ENCODE peak calls at places on chromosome 1, in five cellular contexts. One of them, this sample, is unnamed.

GRCh38 chr1:111735858-111736544 is 3.2 kb downstream of the INKA2 start:
- DNase-seq in foreskin fibroblast: peak; percentile 55
- DNase-seq in fibroblast of villous mesenchyme: peak; percentile 35
- DNase-seq in heart left ventricle: no peak
- DNase-seq in fibroblast of lung: peak; percentile 26
- DNase-seq in this sample: no peak

GRCh38 chr1:203765029-203765837 is at the start of gene LAX1:
- DNase-seq in fibroblast of villous mesenchyme: no peak
- DNase-seq in foreskin fibroblast: no peak
- DNase-seq in fibroblast of lung: no peak
- DNase-seq in heart left ventricle: no peak
- DNase-seq in this sample: no peak

GRCh38 chr1:167013124-167013900 is 24.2 kb downstream of the MAEL start:
- DNase-seq in fibroblast of lung: no peak
- DNase-seq in foreskin fibroblast: no peak
- DNase-seq in fibroblast of villous mesenchyme: no peak
- DNase-seq in heart left ventricle: no peak
- DNase-seq in this sample: no peak

GRCh38 chr1:180530501-180530900 is 28.1 kb upstream of the ACBD6 start:
- DNase-seq in foreskin fibroblast: peak; percentile 22
- DNase-seq in fibroblast of villous mesenchyme: peak; percentile 52
- DNase-seq in fibroblast of lung: peak; percentile 94
- DNase-seq in heart left ventricle: peak; percentile 43
- DNase-seq in this sample: no peak

GRCh38 chr1:155012052-155012546 is 9.5 kb downstream of the ZBTB7B start:
- DNase-seq in heart left ventricle: peak; percentile 72
- DNase-seq in fibroblast of lung: peak; percentile 28
- DNase-seq in foreskin fibroblast: peak; percentile 92
- DNase-seq in fibroblast of villous mesenchyme: peak; percentile 86
- DNase-seq in this sample: peak; percentile 65

GRCh38 chr1:63487336-63488065 is 35.5 kb downstream of the ITGB3BP start:
- DNase-seq in fibroblast of villous mesenchyme: peak; percentile 86
- DNase-seq in fibroblast of lung: peak; percentile 39
- DNase-seq in heart left ventricle: no peak
- DNase-seq in foreskin fibroblast: peak; percentile 49
- DNase-seq in this sample: no peak

GRCh38 chr1:202282596-202283283 is 59.0 kb downstream of the UBE2T start:
- DNase-seq in fibroblast of lung: peak; percentile 16
- DNase-seq in heart left ventricle: no peak
- DNase-seq in fibroblast of villous mesenchyme: no peak
- DNase-seq in foreskin fibroblast: peak; percentile 14
- DNase-seq in this sample: no peak

GRCh38 chr1:206734499-206735142 is 36.0 kb upstream of the IL19 start:
- DNase-seq in heart left ventricle: no peak
- DNase-seq in fibroblast of villous mesenchyme: peak; percentile 34
- DNase-seq in fibroblast of lung: no peak
- DNase-seq in foreskin fibroblast: peak; percentile 68
- DNase-seq in this sample: peak; percentile 62

GRCh38 chr1:30974536-30974935 is 66.0 kb upstream of the SDC3 start:
- DNase-seq in heart left ventricle: no peak
- DNase-seq in foreskin fibroblast: no peak
- DNase-seq in fibroblast of lung: no peak
- DNase-seq in fibroblast of villous mesenchyme: no peak
- DNase-seq in this sample: no peak

GRCh38 chr1:2985694-2986548 is 35.3 kb upstream of the ACTRT2 start:
- DNase-seq in heart left ventricle: no peak
- DNase-seq in fibroblast of lung: no peak
- DNase-seq in foreskin fibroblast: no peak
- DNase-seq in fibroblast of villous mesenchyme: no peak
- DNase-seq in this sample: no peak

GRCh38 chr1:156647351-156647750 is 5.4 kb downstream of the BCAN start:
- DNase-seq in foreskin fibroblast: no peak
- DNase-seq in fibroblast of villous mesenchyme: no peak
- DNase-seq in fibroblast of lung: no peak
- DNase-seq in heart left ventricle: no peak
- DNase-seq in this sample: no peak

GRCh38 chr1:27607239-27607804 is 3.4 kb upstream of the AHDC1 start:
- DNase-seq in heart left ventricle: no peak
- DNase-seq in fibroblast of lung: no peak
- DNase-seq in fibroblast of villous mesenchyme: peak; percentile 62
- DNase-seq in foreskin fibroblast: no peak
- DNase-seq in this sample: no peak

GRCh38 chr1:96820111-96820510 is 98.5 kb downstream of the PTBP2 start:
- DNase-seq in foreskin fibroblast: no peak
- DNase-seq in heart left ventricle: no peak
- DNase-seq in fibroblast of lung: peak; percentile 7
- DNase-seq in fibroblast of villous mesenchyme: no peak
- DNase-seq in this sample: no peak

GRCh38 chr1:116731439-116731838 is 22.8 kb upstream of the CD2 start:
- DNase-seq in heart left ventricle: no peak
- DNase-seq in fibroblast of villous mesenchyme: no peak
- DNase-seq in foreskin fibroblast: no peak
- DNase-seq in fibroblast of lung: no peak
- DNase-seq in this sample: no peak

DNA sequence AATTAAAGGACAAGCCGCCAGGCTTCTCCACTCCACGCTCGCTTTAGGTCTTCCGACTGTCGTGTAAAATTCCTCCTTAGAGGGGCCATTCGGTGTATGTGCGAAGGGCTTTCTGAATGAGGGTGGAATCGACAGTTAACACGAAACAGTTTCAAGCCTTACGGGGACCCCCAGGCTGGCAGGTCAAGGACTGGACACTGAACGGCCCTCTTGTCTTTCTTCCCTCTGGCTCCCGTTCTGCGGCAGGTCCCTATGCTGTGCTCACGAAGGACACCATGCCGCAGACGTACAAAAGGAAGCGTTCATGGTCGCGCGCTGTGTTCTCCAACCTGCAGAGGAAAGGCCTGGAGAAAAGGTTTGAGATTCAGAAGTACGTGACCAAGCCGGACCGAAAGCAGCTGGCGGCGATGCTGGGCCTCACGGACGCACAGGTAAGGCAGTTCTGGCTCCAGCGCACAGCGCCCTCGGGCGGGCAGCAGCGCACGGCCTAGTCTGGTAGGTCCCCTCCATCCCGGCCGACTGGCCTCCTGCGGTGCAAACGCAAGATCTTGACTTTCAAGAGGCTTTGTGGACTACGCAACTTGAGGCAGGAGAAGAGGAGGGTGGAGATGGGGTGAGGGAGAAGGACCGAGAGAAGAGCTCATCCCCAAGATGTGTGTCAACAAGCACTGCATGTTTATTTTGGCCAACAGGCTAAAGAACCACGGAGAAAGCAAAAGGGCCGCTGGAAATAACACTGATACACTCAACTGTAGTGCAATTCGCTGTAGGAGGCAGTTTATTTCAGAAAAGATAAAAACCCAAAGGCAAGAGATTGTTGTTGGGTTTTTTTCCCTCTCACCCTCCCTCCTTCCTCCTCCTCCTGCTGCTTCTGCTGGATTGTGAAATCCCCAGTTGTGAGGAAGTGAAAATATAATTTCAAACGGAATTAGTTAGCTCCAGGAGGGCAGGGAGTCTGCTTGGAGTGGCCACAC is 3.0 kb downstream of the HLX start:
- DNase-seq in fibroblast of lung: no peak
- DNase-seq in fibroblast of villous mesenchyme: peak; percentile 77
- DNase-seq in heart left ventricle: no peak
- DNase-seq in foreskin fibroblast: peak; percentile 62
- DNase-seq in this sample: no peak
- TF ChIP-seq CTCF in fibroblast of lung: peak; percentile 48
- TF ChIP-seq CTCF in fibroblast of villous mesenchyme: peak; percentile 7
- TF ChIP-seq CTCF in heart left ventricle: peak; percentile 23
- TF ChIP-seq CTCF in foreskin fibroblast: no peak
- TF ChIP-seq CTCF in this sample: no peak

GRCh38 chr1:223319373-223319772 is 44.6 kb downstream of the SUSD4 start:
- DNase-seq in fibroblast of villous mesenchyme: no peak
- DNase-seq in fibroblast of lung: no peak
- DNase-seq in heart left ventricle: no peak
- DNase-seq in foreskin fibroblast: no peak
- DNase-seq in this sample: no peak
- H3K4me3 ChIP-seq in fibroblast of villous mesenchyme: no peak overlapping the region
- H3K4me3 ChIP-seq in fibroblast of lung: no peak overlapping the region
- H3K4me3 ChIP-seq in heart left ventricle: no peak overlapping the region
- H3K4me3 ChIP-seq in foreskin fibroblast: no peak overlapping the region
- H3K4me3 ChIP-seq in this sample: no peak overlapping the region

GRCh38 chr1:7953850-7954609 is 7.5 kb upstream of the PARK7 start:
- DNase-seq in fibroblast of lung: peak; percentile 88
- DNase-seq in heart left ventricle: peak; percentile 99
- DNase-seq in fibroblast of villous mesenchyme: peak; percentile 92
- DNase-seq in foreskin fibroblast: peak; percentile 96
- DNase-seq in this sample: peak; percentile 98
- TF ChIP-seq CTCF in fibroblast of lung: no peak
- TF ChIP-seq CTCF in heart left ventricle: no peak
- TF ChIP-seq CTCF in fibroblast of villous mesenchyme: no peak
- TF ChIP-seq CTCF in foreskin fibroblast: no peak
- TF ChIP-seq CTCF in this sample: no peak

GRCh38 chr1:231272880-231273279 is 31.9 kb downstream of the GNPAT start:
- DNase-seq in heart left ventricle: no peak
- DNase-seq in fibroblast of lung: peak; percentile 65
- DNase-seq in fibroblast of villous mesenchyme: peak; percentile 39
- DNase-seq in foreskin fibroblast: peak; percentile 18
- DNase-seq in this sample: no peak
- H3K4me3 ChIP-seq in heart left ventricle: no peak overlapping the region
- H3K4me3 ChIP-seq in fibroblast of lung: no peak overlapping the region
- H3K4me3 ChIP-seq in fibroblast of villous mesenchyme: no peak overlapping the region
- H3K4me3 ChIP-seq in foreskin fibroblast: no peak overlapping the region
- H3K4me3 ChIP-seq in this sample: no peak overlapping the region

DNA sequence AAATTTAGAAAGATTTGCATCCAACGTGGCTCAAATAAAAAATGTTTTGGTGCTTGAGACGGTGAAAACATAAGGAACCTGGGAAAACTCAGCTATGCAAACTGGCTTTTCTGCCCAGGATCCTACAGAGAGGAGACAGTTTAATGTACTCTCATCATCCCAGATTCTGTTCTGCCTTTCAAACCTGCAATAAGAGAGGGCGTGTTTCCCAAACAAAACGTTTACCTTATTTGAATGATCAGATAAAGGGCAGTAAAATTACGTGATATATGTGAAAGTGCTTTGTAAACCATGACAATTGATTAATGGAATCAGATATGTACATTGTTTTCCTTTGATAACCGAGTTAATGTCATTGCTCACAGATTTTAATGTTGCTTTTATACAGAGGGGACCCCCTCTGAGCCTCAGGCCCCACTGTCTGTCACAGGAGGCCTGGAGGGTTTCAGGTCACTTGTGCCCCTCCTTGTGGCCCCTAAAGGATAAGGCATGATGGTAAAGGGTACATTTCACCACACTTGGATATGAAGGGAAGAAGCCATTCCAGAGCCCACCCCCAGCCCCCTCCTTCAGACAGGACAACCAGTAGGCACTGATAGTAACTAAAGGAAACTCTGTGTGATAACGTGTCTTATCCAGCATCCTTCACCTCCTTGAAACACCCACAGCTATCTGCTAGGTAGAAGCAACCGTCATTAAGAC is 157.6 kb downstream of the EDEM3 start:
- DNase-seq in fibroblast of villous mesenchyme: no peak
- DNase-seq in foreskin fibroblast: no peak
- DNase-seq in heart left ventricle: no peak
- DNase-seq in fibroblast of lung: no peak
- DNase-seq in this sample: no peak
- TF ChIP-seq CTCF in fibroblast of villous mesenchyme: peak; percentile 25
- TF ChIP-seq CTCF in foreskin fibroblast: no peak
- TF ChIP-seq CTCF in heart left ventricle: no peak
- TF ChIP-seq CTCF in fibroblast of lung: no peak
- TF ChIP-seq CTCF in this sample: no peak

DNA sequence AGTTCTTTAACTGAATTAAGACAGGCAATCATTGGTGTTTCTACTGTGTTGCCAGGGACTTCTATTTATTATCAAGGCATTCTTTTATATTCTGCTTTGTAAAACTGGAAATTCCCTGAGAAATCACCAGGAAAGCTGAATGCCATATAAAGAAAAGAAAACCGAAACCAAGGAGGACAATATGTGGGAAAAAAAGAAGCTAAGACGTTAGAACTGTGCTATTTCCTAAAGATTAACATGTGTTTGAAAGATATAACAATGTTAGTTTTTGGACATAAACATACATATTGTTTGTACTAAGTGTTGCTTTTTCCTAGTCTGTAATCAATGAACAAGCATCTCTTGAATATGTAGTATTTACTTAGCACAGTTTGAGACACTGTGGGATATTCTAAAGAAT is 47.2 kb downstream of the EXTL2 start:
- DNase-seq in foreskin fibroblast: no peak
- DNase-seq in fibroblast of villous mesenchyme: peak; percentile 44
- DNase-seq in heart left ventricle: no peak
- DNase-seq in fibroblast of lung: peak; percentile 29
- DNase-seq in this sample: no peak
- H3K4me3 ChIP-seq in foreskin fibroblast: no peak overlapping the region
- H3K4me3 ChIP-seq in fibroblast of villous mesenchyme: no peak overlapping the region
- H3K4me3 ChIP-seq in heart left ventricle: peak overlapping the region; percentile 39
- H3K4me3 ChIP-seq in fibroblast of lung: peak overlapping the region; percentile 46
- H3K4me3 ChIP-seq in this sample: no peak overlapping the region

DNA sequence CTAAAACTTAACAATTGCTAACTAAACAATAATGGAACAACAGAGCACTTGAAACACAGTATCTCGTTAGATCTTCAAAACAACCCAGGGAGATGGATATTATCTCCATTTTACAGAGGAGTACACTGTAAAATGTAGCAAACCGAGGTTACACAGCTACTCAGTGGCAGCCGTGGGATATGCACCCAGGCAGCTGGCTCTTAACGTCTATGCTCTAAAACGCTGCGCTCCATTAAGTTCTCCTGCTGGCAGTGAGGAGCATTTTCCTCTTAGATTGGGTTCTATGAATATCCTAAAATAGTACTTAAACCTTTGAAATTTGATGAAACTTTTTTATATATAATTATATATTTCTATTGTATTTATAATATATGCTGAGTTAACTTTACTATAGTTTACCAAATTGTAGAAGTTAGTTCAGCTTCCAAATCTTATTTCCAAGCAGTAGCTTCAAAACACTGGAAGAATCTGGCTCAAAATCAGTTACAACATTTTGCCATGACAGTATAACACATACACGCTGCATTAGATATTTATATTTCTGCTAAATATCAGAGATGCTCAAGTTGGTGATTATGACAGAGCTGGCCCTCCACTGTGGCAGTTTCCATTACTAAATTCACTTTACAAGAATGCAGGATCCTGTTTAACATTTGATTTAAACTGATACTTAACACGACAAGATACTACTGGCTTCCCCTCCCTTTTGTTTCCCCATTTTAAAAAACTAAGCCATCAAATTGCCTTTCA is 49.5 kb downstream of the TGFBR3 start:
- DNase-seq in fibroblast of villous mesenchyme: no peak
- DNase-seq in foreskin fibroblast: no peak
- DNase-seq in heart left ventricle: no peak
- DNase-seq in fibroblast of lung: no peak
- DNase-seq in this sample: no peak
- TF ChIP-seq CTCF in fibroblast of villous mesenchyme: no peak
- TF ChIP-seq CTCF in foreskin fibroblast: no peak
- TF ChIP-seq CTCF in heart left ventricle: no peak
- TF ChIP-seq CTCF in fibroblast of lung: peak; percentile 13
- TF ChIP-seq CTCF in this sample: no peak

DNA sequence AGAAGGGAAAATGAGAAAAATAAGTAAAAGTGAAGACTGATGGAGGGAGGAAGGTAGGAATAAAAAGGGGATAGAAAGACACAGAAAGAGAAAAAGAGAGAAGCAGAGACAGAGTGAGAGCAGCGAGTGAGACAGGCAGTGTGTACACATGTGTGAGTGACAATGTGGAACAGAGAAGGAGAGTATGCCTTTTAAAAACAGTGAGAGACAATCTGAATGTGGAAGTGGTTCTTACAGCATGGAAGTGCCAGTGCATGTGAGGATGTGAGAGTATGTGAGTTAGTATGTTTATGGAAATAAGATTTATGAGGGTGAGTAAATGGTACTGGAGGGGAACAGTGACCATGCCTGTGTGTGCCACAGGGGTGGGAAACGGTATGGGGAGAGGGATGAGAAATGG is 1.2 kb downstream of the NEGR1 start:
- DNase-seq in fibroblast of lung: no peak
- DNase-seq in fibroblast of villous mesenchyme: no peak
- DNase-seq in foreskin fibroblast: peak; percentile 33
- DNase-seq in heart left ventricle: no peak
- DNase-seq in this sample: no peak
- H3K4me3 ChIP-seq in fibroblast of lung: peak overlapping the region; percentile 10
- H3K4me3 ChIP-seq in fibroblast of villous mesenchyme: peak overlapping the region; percentile 58
- H3K4me3 ChIP-seq in foreskin fibroblast: peak overlapping the region; percentile 85
- H3K4me3 ChIP-seq in heart left ventricle: peak overlapping the region; percentile 83
- H3K4me3 ChIP-seq in this sample: peak overlapping the region; percentile 79

This sample was measured in testis.